ENCODE peak calls at places on chromosomes 5 and 9, in five cellular contexts. One of them, this sample, is unnamed.

GRCh38 chr5:136164226-136164625 is 28.7 kb downstream of the SMIM32 start:
- DNase-seq in CD8-positive, alpha-beta T cell: no peak
- DNase-seq in mesendoderm: no peak
- DNase-seq in Panc1: no peak
- DNase-seq in astrocyte of the spinal cord: no peak
- DNase-seq in this sample: no peak

GRCh38 chr5:518721-519120 is 5.5 kb downstream of the SLC9A3 start:
- DNase-seq in Panc1: no peak
- DNase-seq in astrocyte of the spinal cord: no peak
- DNase-seq in CD8-positive, alpha-beta T cell: no peak
- DNase-seq in mesendoderm: no peak
- DNase-seq in this sample: no peak

GRCh38 chr9:126482361-126483044 is 131.2 kb upstream of the LMX1B start:
- DNase-seq in CD8-positive, alpha-beta T cell: no peak
- DNase-seq in Panc1: no peak
- DNase-seq in mesendoderm: peak; percentile 89
- DNase-seq in astrocyte of the spinal cord: peak; percentile 93
- DNase-seq in this sample: no peak

GRCh38 chr9:134988706-134989105 is 71.0 kb upstream of the FCN1 start:
- DNase-seq in CD8-positive, alpha-beta T cell: no peak
- DNase-seq in astrocyte of the spinal cord: no peak
- DNase-seq in Panc1: no peak
- DNase-seq in mesendoderm: no peak
- DNase-seq in this sample: no peak

GRCh38 chr9:13278368-13279246 is 885 bp downstream of the MPDZ start:
- DNase-seq in CD8-positive, alpha-beta T cell: no peak
- DNase-seq in mesendoderm: peak; percentile 70
- DNase-seq in astrocyte of the spinal cord: peak; percentile 75
- DNase-seq in Panc1: no peak
- DNase-seq in this sample: peak; percentile 5

GRCh38 chr9:134333234-134333873 is 7.1 kb downstream of the RXRA start:
- DNase-seq in mesendoderm: no peak
- DNase-seq in Panc1: no peak
- DNase-seq in CD8-positive, alpha-beta T cell: no peak
- DNase-seq in astrocyte of the spinal cord: peak; percentile 31
- DNase-seq in this sample: no peak

GRCh38 chr9:107487521-107488399 is 1.8 kb downstream of the KLF4 start:
- DNase-seq in astrocyte of the spinal cord: peak; percentile 50
- DNase-seq in mesendoderm: peak; percentile 84
- DNase-seq in Panc1: no peak
- DNase-seq in CD8-positive, alpha-beta T cell: no peak
- DNase-seq in this sample: no peak

GRCh38 chr5:15704397-15704947 is 204.5 kb downstream of the FBXL7 start:
- DNase-seq in mesendoderm: no peak
- DNase-seq in astrocyte of the spinal cord: peak; percentile 51
- DNase-seq in CD8-positive, alpha-beta T cell: no peak
- DNase-seq in Panc1: no peak
- DNase-seq in this sample: no peak

GRCh38 chr9:80093695-80094094 is 521.9 kb downstream of the TLE4 start:
- DNase-seq in mesendoderm: no peak
- DNase-seq in CD8-positive, alpha-beta T cell: no peak
- DNase-seq in Panc1: no peak
- DNase-seq in astrocyte of the spinal cord: no peak
- DNase-seq in this sample: no peak

GRCh38 chr5:14016549-14016948 is 72.1 kb upstream of the DNAH5 start:
- DNase-seq in CD8-positive, alpha-beta T cell: no peak
- DNase-seq in Panc1: no peak
- DNase-seq in mesendoderm: no peak
- DNase-seq in astrocyte of the spinal cord: no peak
- DNase-seq in this sample: no peak

GRCh38 chr9:110049699-110050450 is 158.1 kb downstream of the C9orf152 start:
- DNase-seq in astrocyte of the spinal cord: peak; percentile 35
- DNase-seq in CD8-positive, alpha-beta T cell: no peak
- DNase-seq in Panc1: no peak
- DNase-seq in mesendoderm: peak; percentile 62
- DNase-seq in this sample: no peak

GRCh38 chr9:110048473-110048975 is 159.4 kb downstream of the C9orf152 start:
- DNase-seq in CD8-positive, alpha-beta T cell: peak; percentile 68
- DNase-seq in mesendoderm: peak; percentile 79
- DNase-seq in astrocyte of the spinal cord: peak; percentile 85
- DNase-seq in Panc1: no peak
- DNase-seq in this sample: no peak

GRCh38 chr9:110047955-110048472 is 159.9 kb downstream of the C9orf152 start:
- DNase-seq in Panc1: no peak
- DNase-seq in astrocyte of the spinal cord: no peak
- DNase-seq in CD8-positive, alpha-beta T cell: no peak
- DNase-seq in mesendoderm: peak; percentile 51
- DNase-seq in this sample: no peak

GRCh38 chr9:110048976-110049698 is 158.8 kb downstream of the C9orf152 start:
- DNase-seq in Panc1: no peak
- DNase-seq in astrocyte of the spinal cord: peak; percentile 45
- DNase-seq in CD8-positive, alpha-beta T cell: no peak
- DNase-seq in mesendoderm: peak; percentile 59
- DNase-seq in this sample: no peak

DNA sequence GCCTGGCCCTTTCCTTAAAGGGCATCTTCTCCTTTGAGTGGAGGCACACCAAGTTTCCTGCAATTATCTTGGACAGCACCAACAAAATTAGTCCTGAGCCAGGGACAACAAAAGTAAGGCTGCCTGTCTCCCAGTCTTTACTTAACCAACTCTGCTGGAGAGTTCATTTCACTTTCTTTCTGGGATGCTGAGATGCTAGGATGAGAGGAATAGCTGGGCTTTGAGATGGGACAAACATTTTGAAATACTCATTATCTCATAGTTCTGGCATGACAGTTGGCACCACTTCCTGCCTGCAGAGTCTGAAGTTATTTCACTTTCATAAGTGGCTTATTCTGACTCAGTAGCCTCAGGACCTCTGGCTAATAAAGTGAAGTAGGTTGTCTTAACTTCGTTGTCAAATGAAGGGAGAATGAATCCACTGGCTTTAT is 157.0 kb downstream of the C9orf152 start:
- DNase-seq in CD8-positive, alpha-beta T cell: no peak
- DNase-seq in Panc1: peak; percentile 87
- DNase-seq in astrocyte of the spinal cord: peak; percentile 92
- DNase-seq in mesendoderm: peak; percentile 32
- DNase-seq in this sample: no peak
- H3K4me3 ChIP-seq in CD8-positive, alpha-beta T cell: no peak overlapping the region
- H3K4me3 ChIP-seq in Panc1: no peak overlapping the region
- H3K4me3 ChIP-seq in astrocyte of the spinal cord: peak overlapping the region; percentile 96
- H3K4me3 ChIP-seq in mesendoderm: no peak overlapping the region
- H3K4me3 ChIP-seq in this sample: peak overlapping the region; percentile 95

GRCh38 chr9:136996361-136997281 is at the start of gene CLIC3:
- DNase-seq in astrocyte of the spinal cord: no peak
- DNase-seq in mesendoderm: peak; percentile 58
- DNase-seq in Panc1: no peak
- DNase-seq in CD8-positive, alpha-beta T cell: peak; percentile 74
- DNase-seq in this sample: no peak
- H3K4me3 ChIP-seq in astrocyte of the spinal cord: peak within 1 kb of the TSS; percentile 13
- H3K4me3 ChIP-seq in mesendoderm: no peak within 1 kb of the TSS
- H3K4me3 ChIP-seq in Panc1: peak within 1 kb of the TSS; percentile 17
- H3K4me3 ChIP-seq in CD8-positive, alpha-beta T cell: peak within 1 kb of the TSS; percentile 60
- H3K4me3 ChIP-seq in this sample: peak within 1 kb of the TSS; percentile 63

DNA sequence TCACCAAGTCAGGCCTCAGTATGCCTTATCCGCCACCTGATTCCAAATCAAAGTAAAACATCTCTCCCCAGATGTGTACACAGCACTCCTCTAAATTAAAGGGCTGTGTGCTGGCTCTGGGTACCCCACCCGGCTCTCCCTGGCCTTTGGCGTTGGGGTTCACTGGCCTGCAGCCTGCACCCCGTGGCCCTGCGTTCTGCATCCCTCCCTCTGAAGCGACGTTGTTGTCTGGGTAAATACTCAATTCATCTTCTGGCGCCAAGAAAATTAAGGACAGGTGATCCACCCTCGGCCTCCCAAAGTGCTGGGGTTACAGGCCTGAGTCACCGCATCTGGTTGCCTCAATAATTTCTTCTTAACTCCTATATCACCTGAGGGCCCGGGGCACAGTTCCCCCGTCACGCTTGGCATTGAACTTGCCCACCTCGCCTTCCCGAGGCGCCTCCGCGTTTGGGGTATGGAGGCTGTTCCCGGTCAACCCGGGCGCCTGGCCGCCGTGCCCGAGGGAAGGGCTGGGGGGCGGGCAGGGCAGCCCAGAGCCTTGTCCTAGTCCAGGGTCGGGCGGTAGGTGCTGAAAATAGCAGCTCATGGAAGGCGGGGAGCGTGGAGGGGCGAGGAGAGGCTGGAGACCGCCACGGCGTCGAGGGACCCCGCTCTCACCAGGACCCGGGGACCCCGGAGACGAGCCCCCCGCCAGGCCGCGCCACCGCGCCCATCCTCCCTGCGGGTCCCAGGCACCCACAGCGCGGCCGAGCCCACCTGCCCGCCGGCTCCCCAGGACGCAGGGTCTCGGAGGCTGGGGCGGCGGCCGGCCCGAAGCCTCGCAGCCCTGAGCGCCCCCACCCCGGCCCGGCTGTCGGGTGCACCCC is 531 bp downstream of the ABO start:
- DNase-seq in CD8-positive, alpha-beta T cell: no peak
- DNase-seq in astrocyte of the spinal cord: no peak
- DNase-seq in Panc1: no peak
- DNase-seq in mesendoderm: no peak
- DNase-seq in this sample: no peak
- H3K4me3 ChIP-seq in CD8-positive, alpha-beta T cell: no peak overlapping the region
- H3K4me3 ChIP-seq in astrocyte of the spinal cord: no peak overlapping the region
- H3K4me3 ChIP-seq in Panc1: peak overlapping the region; percentile 20
- H3K4me3 ChIP-seq in mesendoderm: no peak overlapping the region
- H3K4me3 ChIP-seq in this sample: peak overlapping the region; percentile 53

GRCh38 chr9:84668204-84669007 is 1.1 kb upstream of the NTRK2 start:
- DNase-seq in Panc1: no peak
- DNase-seq in astrocyte of the spinal cord: peak; percentile 63
- DNase-seq in CD8-positive, alpha-beta T cell: no peak
- DNase-seq in mesendoderm: peak; percentile 87
- DNase-seq in this sample: no peak

GRCh38 chr9:84670801-84671153 is 1.2 kb downstream of the NTRK2 start:
- DNase-seq in astrocyte of the spinal cord: no peak
- DNase-seq in Panc1: no peak
- DNase-seq in CD8-positive, alpha-beta T cell: no peak
- DNase-seq in mesendoderm: no peak
- DNase-seq in this sample: no peak

GRCh38 chr9:84670106-84670800 is 724 bp downstream of the NTRK2 start:
- DNase-seq in CD8-positive, alpha-beta T cell: no peak
- DNase-seq in astrocyte of the spinal cord: no peak
- DNase-seq in mesendoderm: peak; percentile 56
- DNase-seq in Panc1: no peak
- DNase-seq in this sample: no peak

GRCh38 chr9:84669008-84669292 is 579 bp upstream of the NTRK2 start:
- DNase-seq in astrocyte of the spinal cord: peak; percentile 24
- DNase-seq in Panc1: no peak
- DNase-seq in mesendoderm: no peak
- DNase-seq in CD8-positive, alpha-beta T cell: no peak
- DNase-seq in this sample: no peak

DNA sequence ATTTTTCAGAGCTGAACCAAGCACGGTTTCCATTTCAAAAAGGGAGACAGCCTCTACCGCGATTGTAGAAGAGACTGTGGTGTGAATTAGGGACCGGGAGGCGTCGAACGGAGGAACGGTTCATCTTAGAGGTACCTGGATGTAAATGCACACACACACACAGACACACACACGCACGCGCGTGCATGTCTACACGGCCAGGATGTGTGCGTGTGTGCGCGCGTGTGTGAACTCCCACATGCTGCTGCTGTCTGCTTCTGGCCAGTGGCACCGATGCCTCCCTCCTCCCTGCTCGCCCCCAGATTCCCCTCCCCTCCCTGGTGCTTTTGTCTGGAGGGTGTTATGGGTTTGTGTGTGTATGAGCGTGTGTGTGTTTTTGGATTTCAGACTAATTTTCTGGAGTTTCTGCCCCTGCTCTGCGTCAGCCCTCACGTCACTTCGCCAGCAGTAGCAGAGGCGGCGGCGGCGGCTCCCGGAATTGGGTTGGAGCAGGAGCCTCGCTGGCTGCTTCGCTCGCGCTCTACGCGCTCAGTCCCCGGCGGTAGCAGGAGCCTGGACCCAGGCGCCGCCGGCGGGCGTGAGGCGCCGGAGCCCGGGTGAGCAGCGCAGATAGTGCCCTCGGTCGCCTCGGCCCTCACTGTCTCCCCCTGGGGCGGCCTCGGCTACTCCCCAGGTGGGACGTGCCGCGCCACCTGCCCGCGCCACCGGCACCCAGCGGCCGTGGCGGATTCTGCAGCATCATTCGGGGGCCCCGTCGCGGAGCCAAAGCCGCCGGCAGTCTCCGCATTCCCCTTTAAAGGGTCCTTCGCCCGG is at the start of gene NTRK2:
- DNase-seq in mesendoderm: peak; percentile 60
- DNase-seq in Panc1: no peak
- DNase-seq in CD8-positive, alpha-beta T cell: no peak
- DNase-seq in astrocyte of the spinal cord: peak; percentile 52
- DNase-seq in this sample: no peak
- H3K4me3 ChIP-seq in mesendoderm: no peak within 1 kb of the TSS
- H3K4me3 ChIP-seq in Panc1: peak within 1 kb of the TSS; percentile 40
- H3K4me3 ChIP-seq in CD8-positive, alpha-beta T cell: no peak within 1 kb of the TSS
- H3K4me3 ChIP-seq in astrocyte of the spinal cord: peak within 1 kb of the TSS; percentile 34
- H3K4me3 ChIP-seq in this sample: peak within 1 kb of the TSS; percentile 75

GRCh38 chr5:39200081-39200480 is 19.3 kb downstream of the FYB1 start:
- DNase-seq in astrocyte of the spinal cord: no peak
- DNase-seq in Panc1: no peak
- DNase-seq in CD8-positive, alpha-beta T cell: no peak
- DNase-seq in mesendoderm: no peak
- DNase-seq in this sample: no peak

GRCh38 chr5:39199335-39199734 is 20.0 kb downstream of the FYB1 start:
- DNase-seq in mesendoderm: no peak
- DNase-seq in Panc1: no peak
- DNase-seq in astrocyte of the spinal cord: no peak
- DNase-seq in CD8-positive, alpha-beta T cell: no peak
- DNase-seq in this sample: no peak

GRCh38 chr5:39195198-39195826 is 24.1 kb downstream of the FYB1 start:
- DNase-seq in Panc1: no peak
- DNase-seq in mesendoderm: no peak
- DNase-seq in astrocyte of the spinal cord: no peak
- DNase-seq in CD8-positive, alpha-beta T cell: no peak
- DNase-seq in this sample: no peak

GRCh38 chr5:39197556-39197955 is 21.8 kb downstream of the FYB1 start:
- DNase-seq in mesendoderm: no peak
- DNase-seq in astrocyte of the spinal cord: no peak
- DNase-seq in Panc1: no peak
- DNase-seq in CD8-positive, alpha-beta T cell: peak; percentile 67
- DNase-seq in this sample: no peak

DNA sequence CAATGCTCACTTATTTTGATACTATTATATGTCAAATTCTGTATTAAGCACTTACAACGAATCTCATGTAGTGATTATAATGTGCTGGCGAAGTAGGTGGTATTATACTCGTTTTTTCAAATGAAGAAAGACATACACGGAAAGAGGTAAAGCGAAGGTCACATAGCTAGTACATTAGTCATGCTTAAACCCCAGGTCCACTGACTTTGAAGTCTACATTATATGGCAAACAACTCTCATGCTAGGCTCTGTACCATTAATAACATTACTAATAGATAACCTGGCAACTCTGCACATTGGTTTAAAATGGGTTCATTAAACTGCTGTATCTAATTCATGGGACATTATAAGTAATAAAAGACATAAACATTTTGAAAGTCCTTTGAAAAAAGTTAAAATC is 21.3 kb downstream of the FYB1 start:
- DNase-seq in mesendoderm: no peak
- DNase-seq in Panc1: no peak
- DNase-seq in astrocyte of the spinal cord: peak; percentile 20
- DNase-seq in CD8-positive, alpha-beta T cell: no peak
- DNase-seq in this sample: no peak
- H3K4me3 ChIP-seq in mesendoderm: no peak overlapping the region
- H3K4me3 ChIP-seq in Panc1: no peak overlapping the region
- H3K4me3 ChIP-seq in astrocyte of the spinal cord: no peak overlapping the region
- H3K4me3 ChIP-seq in CD8-positive, alpha-beta T cell: peak overlapping the region; percentile 55
- H3K4me3 ChIP-seq in this sample: no peak overlapping the region